ENCODE peak calls at places on chromosomes 13 and 19, in four cellular contexts. W is uterus; A is CD8-positive, alpha-beta memory T cell; N is heart left ventricle. C is an unnamed sample.
A peak's percentile ranks its signal among the peaks of the same experiment; 100 is the strongest.

GRCh38 chr13:59931621-59932020 is 232.1 kb downstream of the DIAPH3 start:
- DNase-seq in W (no peak), A (no peak), N (no peak), C (no peak)

GRCh38 chr19:43687660-43687997 is 17.7 kb upstream of the PLAUR start:
- DNase-seq in W (no peak), A (no peak), N (no peak), C (no peak)

GRCh38 chr19:13429563-13429962 is 76.7 kb downstream of the CACNA1A start:
- DNase-seq in W (no peak), A (no peak), N (no peak), C (no peak)

GRCh38 chr13:110387451-110388140 is 80.5 kb downstream of the COL4A2 start:
- DNase-seq in W (peak; percentile 74), A (peak; percentile 8), N (peak; percentile 82), C (peak; percentile 85)

GRCh38 chr19:18520848-18521691 is 800 bp downstream of the ELL start:
- DNase-seq in W (peak; percentile 45), A (peak; percentile 25), N (no peak), C (peak; percentile 68)

GRCh38 chr13:36355632-36356031 is 9.4 kb upstream of the SPART start:
- DNase-seq in W (no peak), A (no peak), N (no peak), C (no peak)

GRCh38 chr13:114078501-114079451 is 53.6 kb downstream of the RASA3 start:
- DNase-seq in W (peak; percentile 61), A (peak; percentile 46), N (peak; percentile 57), C (peak; percentile 82)

GRCh38 chr19:12580180-12580694 is 29.0 kb upstream of the ZNF564 start:
- DNase-seq in W (no peak), A (no peak), N (no peak), C (no peak)

GRCh38 chr13:52782486-52783448 is 43.1 kb upstream of the CNMD start:
- DNase-seq in W (peak; percentile 20), A (no peak), N (peak; percentile 28), C (no peak)

GRCh38 chr19:8897106-8897505 is 64.9 kb downstream of the MBD3L1 start:
- DNase-seq in W (no peak), A (no peak), N (no peak), C (no peak)

GRCh38 chr13:21516806-21517205 is 57.7 kb upstream of the ZDHHC20 start:
- DNase-seq in W (no peak), A (no peak), N (no peak), C (no peak)

GRCh38 chr13:50127017-50127725 is 111.9 kb downstream of the KCNRG start:
- DNase-seq in W (peak; percentile 49), A (peak; percentile 50), N (peak; percentile 61), C (peak; percentile 79)

GRCh38 chr19:49570138-49570856 is 10.1 kb downstream of the NOSIP start:
- DNase-seq in W (peak; percentile 43), A (peak; percentile 82), N (no peak), C (no peak)

GRCh38 chr19:18868380-18869230 is 27.4 kb downstream of the CERS1 start:
- DNase-seq in W (no peak), A (no peak), N (peak; percentile 25), C (peak; percentile 76)

GRCh38 chr13:40442191-40442590 is 224.2 kb downstream of the FOXO1 start:
- DNase-seq in W (no peak), A (no peak), N (peak; percentile 76), C (no peak)

GRCh38 chr19:19606021-19606420 is 12.5 kb downstream of the PBX4 start:
- DNase-seq in W (no peak), A (peak; percentile 43), N (no peak), C (no peak)

GRCh38 chr19:18204394-18205179 is 745 bp upstream of the RAB3A start:
- DNase-seq in W (peak; percentile 79), A (no peak), N (no peak), C (no peak)

GRCh38 chr19:34574704-34575103 is 93.1 kb downstream of the WTIP start:
- DNase-seq in W (no peak), A (no peak), N (no peak), C (no peak)

GRCh38 chr19:383922-384800 is 24.8 kb downstream of the C2CD4C start:
- DNase-seq in W (no peak), A (no peak), N (no peak), C (peak; percentile 34)

GRCh38 chr19:8663920-8664670 is 33.7 kb downstream of the NFILZ start:
- DNase-seq in W (no peak), A (peak; percentile 18), N (no peak), C (peak; percentile 72)

GRCh38 chr19:47374876-47375693 is 26.0 kb downstream of the DHX34 start:
- DNase-seq in W (no peak), A (no peak), N (no peak), C (no peak)

GRCh38 chr13:44171151-44171550 is 202.5 kb upstream of the SERP2 start:
- DNase-seq in W (no peak), A (no peak), N (no peak), C (no peak)

GRCh38 chr19:7242601-7243258 is 51.5 kb downstream of the INSR start:
- DNase-seq in W (no peak), A (no peak), N (no peak), C (no peak)

GRCh38 chr19:11489378-11489777 is 8.5 kb upstream of the ELAVL3 start:
- DNase-seq in W (no peak), A (no peak), N (no peak), C (no peak)

GRCh38 chr13:99463998-99464397 is 37.3 kb upstream of the TM9SF2 start:
- DNase-seq in W (no peak), A (no peak), N (no peak), C (no peak)

GRCh38 chr19:40774916-40775631 is at the start of gene MIA:
- DNase-seq in W (no peak), A (no peak), N (no peak), C (peak; percentile 38)

GRCh38 chr19:6066661-6067646 is 43.3 kb downstream of the RFX2 start:
- DNase-seq in W (peak; percentile 94), A (no peak), N (peak; percentile 98), C (peak; percentile 97)

GRCh38 chr13:95833713-95834112 is 156.8 kb downstream of the DNAJC3 start:
- DNase-seq in W (no peak), A (no peak), N (no peak), C (no peak)

GRCh38 chr19:38039966-38040365 is 133.0 kb downstream of the SIPA1L3 start:
- DNase-seq in W (no peak), A (no peak), N (no peak), C (peak; percentile 5)
- H3K27ac ChIP-seq in W (no peak overlapping the region), A (no peak overlapping the region), N (no peak overlapping the region), C (no peak overlapping the region)

DNA sequence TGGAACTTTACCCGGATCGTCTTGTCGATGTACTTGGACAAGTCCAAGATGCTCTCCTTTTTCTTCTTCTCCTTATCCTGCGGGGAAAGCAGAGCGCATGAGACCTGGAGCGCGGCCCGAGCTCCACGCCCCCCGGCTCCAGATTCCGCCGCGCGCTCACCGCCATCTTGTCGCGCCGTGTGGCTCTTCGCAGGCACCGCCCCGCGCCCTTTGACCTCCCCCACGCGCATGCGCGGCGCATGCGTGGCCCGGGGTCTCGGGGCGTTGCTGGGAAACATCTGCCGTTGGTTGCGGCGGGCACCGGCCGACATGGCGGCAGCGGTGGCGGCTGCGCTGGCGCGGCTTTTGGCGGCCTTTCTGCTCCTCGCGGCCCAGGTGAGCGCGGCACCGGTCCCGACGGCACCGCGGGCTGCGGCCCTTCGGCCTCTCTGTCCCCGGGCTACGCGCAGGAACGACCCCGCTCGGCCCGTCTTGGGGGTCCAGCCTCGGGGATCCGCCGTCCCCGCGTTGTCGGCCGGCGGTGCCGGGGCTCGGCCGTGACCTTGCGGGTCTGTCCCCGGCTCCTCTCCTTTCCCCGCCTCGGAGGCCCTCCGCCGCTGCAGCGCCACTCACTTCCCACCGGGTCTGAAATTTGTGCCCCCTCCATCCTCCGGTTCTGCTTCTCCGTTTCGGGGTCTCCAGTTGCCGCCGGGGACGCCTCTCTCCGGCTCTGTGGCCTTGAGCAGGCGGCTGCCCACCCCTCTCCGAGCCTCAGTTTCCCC is at the start of the genes LSM7 and SPPL2B:
- DNase-seq in W (peak; percentile 92), A (peak; percentile 91), N (peak; percentile 91), C (peak; percentile 97)
- H3K4me1 ChIP-seq in W (peaks cover 24% of the 10 kb centered on the region), A (peaks cover 48% of the 10 kb centered on the region), N (peaks cover 5% of the 10 kb centered on the region), C (no peaks in the 10 kb centered on the region)

GRCh38 chr19:35764432-35765315 is 6.7 kb downstream of the PROSER3 start:
- DNase-seq in W (no peak), A (no peak), N (peak; percentile 13), C (no peak)

GRCh38 chr19:35768082-35768421 is 7.3 kb upstream of the ARHGAP33 start:
- DNase-seq in W (no peak), A (no peak), N (no peak), C (no peak)

GRCh38 chr19:35760711-35761349 is 2.9 kb downstream of the PROSER3 start:
- DNase-seq in W (no peak), A (no peak), N (peak; percentile 49), C (no peak)

GRCh38 chr19:35767288-35768081 is 7.9 kb upstream of the ARHGAP33 start:
- DNase-seq in W (no peak), A (no peak), N (peak; percentile 36), C (peak; percentile 74)

GRCh38 chr19:35766571-35767104 is 8.7 kb downstream of the PROSER3 start:
- DNase-seq in W (no peak), A (no peak), N (peak; percentile 25), C (no peak)
- H3K27ac ChIP-seq in W (no peak overlapping the region), A (no peak overlapping the region), N (no peak overlapping the region), C (no peak overlapping the region)

GRCh38 chr13:103695320-103695719 is 629.1 kb upstream of the SLC10A2 start:
- DNase-seq in W (no peak), A (no peak), N (no peak), C (no peak)

GRCh38 chr13:103694033-103694432 is 627.8 kb upstream of the SLC10A2 start:
- DNase-seq in W (no peak), A (no peak), N (no peak), C (no peak)

GRCh38 chr13:103692442-103692841 is 626.2 kb upstream of the SLC10A2 start:
- DNase-seq in W (no peak), A (no peak), N (no peak), C (no peak)

GRCh38 chr13:103698000-103698399 is 631.8 kb upstream of the SLC10A2 start:
- DNase-seq in W (no peak), A (no peak), N (no peak), C (no peak)

DNA sequence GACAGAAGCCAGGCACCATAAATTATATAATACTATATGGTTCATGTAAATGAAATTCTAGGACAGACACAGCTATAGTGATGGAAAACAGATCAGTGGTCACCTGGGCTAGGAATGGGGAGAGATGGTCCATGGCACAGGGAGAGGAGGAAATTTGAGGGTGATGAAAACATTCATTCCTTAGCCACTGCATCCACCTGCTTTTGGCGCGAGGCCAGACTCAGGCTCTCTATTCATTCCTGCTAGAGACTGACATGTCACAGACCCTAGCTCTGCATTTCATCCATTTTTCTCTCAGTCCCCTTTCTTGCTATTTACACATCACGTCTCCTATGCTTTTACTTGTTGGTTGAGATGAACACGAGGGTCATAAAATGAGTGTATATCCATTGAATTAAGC is 628.3 kb upstream of the SLC10A2 start:
- DNase-seq in W (no peak), A (no peak), N (no peak), C (no peak)
- H3K4me1 ChIP-seq in W (no peaks in the 10 kb centered on the region), A (no peaks in the 10 kb centered on the region), N (no peaks in the 10 kb centered on the region), C (no peaks in the 10 kb centered on the region)

C was measured in aorta.